ENCODE peak calls at places on chromosomes 13 and 19, in seven cellular contexts. O, T, Y, G, A, K and U are unnamed samples. For H3K4me1, the result is how much of the 10 kb centered on the place peaks cover.

GRCh38 chr13:90824027-90824426 is 523.5 kb upstream of the MIR17HG start:
- DNase-seq in K (no peak), Y (no peak), O (no peak), G (no peak), A (no peak), T (no peak), U (no peak)

GRCh38 chr19:1624458-1624857 is 19.2 kb upstream of the UQCR11 start:
- DNase-seq in Y (peak), T (peak), G (peak), K (peak), A (no peak), O (peak), U (peak)

GRCh38 chr13:51811046-51811445 is 7.1 kb upstream of the DHRS12 start:
- DNase-seq in K (no peak), O (no peak), Y (no peak), A (no peak), G (no peak), T (no peak), U (no peak)

GRCh38 chr13:20128459-20128927 is 32.4 kb downstream of the GJA3 start:
- DNase-seq in O (no peak), T (no peak), K (peak), A (no peak), G (no peak), Y (peak), U (peak)

GRCh38 chr13:95535243-95535642 is 17.3 kb upstream of the CLDN10 start:
- DNase-seq in K (no peak), Y (peak), O (no peak), G (no peak), T (no peak), A (no peak), U (no peak)

GRCh38 chr13:37700887-37701286 is 102.3 kb upstream of the POSTN start:
- DNase-seq in T (no peak), O (no peak), Y (no peak), K (no peak), G (no peak), A (no peak), U (no peak)

GRCh38 chr19:38277549-38277948 is 13.2 kb downstream of the SPINT2 start:
- DNase-seq in K (no peak), Y (no peak), A (no peak), O (no peak), G (no peak), T (no peak), U (no peak)

GRCh38 chr13:39484506-39485313 is 118.3 kb downstream of the LHFPL6 start:
- DNase-seq in G (no peak), A (no peak), T (no peak), O (no peak), Y (no peak), K (no peak), U (no peak)

GRCh38 chr19:17618919-17619318 is 63.5 kb downstream of the COLGALT1 start:
- DNase-seq in Y (no peak), K (no peak), A (no peak), O (no peak), G (no peak), T (no peak), U (no peak)

GRCh38 chr19:15195381-15195964 is 5.3 kb downstream of the NOTCH3 start:
- DNase-seq in T (no peak), O (peak), K (peak), Y (peak), G (no peak), A (peak), U (peak)

GRCh38 chr13:113798200-113798811 is 39.3 kb downstream of the TMEM255B start:
- DNase-seq in Y (no peak), K (no peak), G (no peak), T (no peak), O (no peak), A (no peak), U (no peak)

GRCh38 chr19:31532034-31532433 is 182.8 kb upstream of the TSHZ3 start:
- DNase-seq in Y (no peak), O (no peak), A (no peak), K (no peak), G (no peak), T (no peak), U (no peak)

GRCh38 chr19:10891360-10892108 is 20.2 kb downstream of the CARM1 start:
- DNase-seq in G (no peak), O (no peak), Y (peak), T (no peak), A (no peak), K (no peak), U (peak)

GRCh38 chr19:53908106-53908932 is 759 bp upstream of the CACNG7 start:
- DNase-seq in O (no peak), A (no peak), T (no peak), G (no peak), K (peak), Y (peak), U (peak)

GRCh38 chr19:14614099-14614412 is 31.2 kb downstream of the CLEC17A start:
- DNase-seq in Y (no peak), A (no peak), K (no peak), O (no peak), T (no peak), G (no peak), U (no peak)

DNA sequence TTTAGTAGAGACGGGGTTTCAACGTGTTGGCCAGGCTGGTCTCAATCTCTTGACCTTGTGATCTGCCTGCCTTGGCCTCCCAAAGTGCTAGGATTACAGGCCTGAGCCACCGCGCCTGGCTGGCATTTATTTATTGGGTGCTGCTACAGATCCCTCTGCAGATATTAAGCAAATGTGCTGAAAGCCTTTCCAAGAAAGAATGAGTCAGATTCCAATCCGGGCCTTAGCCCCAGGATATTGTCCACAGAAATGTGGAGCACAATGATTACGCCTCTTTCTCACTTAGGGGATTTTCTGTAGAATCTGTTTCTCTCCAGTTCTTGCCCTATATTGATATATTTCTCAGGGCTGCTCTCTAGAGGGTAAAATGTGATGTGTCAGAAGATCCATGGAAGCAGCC is 24.7 kb upstream of the IGFL4 start:
- DNase-seq in A (no peak), Y (no peak), G (no peak), T (no peak), O (no peak), K (no peak), U (no peak)
- H3K27ac ChIP-seq in A (no peak), Y (no peak), G (no peak), T (no peak), O (no peak), K (no peak), U (no peak)

GRCh38 chr13:41917641-41918040 is 43.3 kb downstream of the VWA8 start:
- DNase-seq in O (no peak), A (no peak), G (no peak), T (no peak), Y (no peak), K (no peak), U (no peak)

GRCh38 chr13:41919031-41919740 is 41.7 kb downstream of the VWA8 start:
- DNase-seq in T (no peak), K (no peak), G (no peak), A (no peak), O (no peak), Y (no peak), U (no peak)

GRCh38 chr13:41916173-41916954 is 44.5 kb downstream of the VWA8 start:
- DNase-seq in A (no peak), T (peak), G (no peak), O (no peak), Y (peak), K (no peak), U (no peak)

GRCh38 chr13:41915096-41915495 is 45.8 kb downstream of the VWA8 start:
- DNase-seq in A (no peak), K (no peak), O (no peak), G (no peak), T (no peak), Y (no peak), U (no peak)

GRCh38 chr13:41919741-41920487 is 41.0 kb downstream of the VWA8 start:
- DNase-seq in T (no peak), Y (no peak), A (no peak), G (no peak), K (no peak), O (no peak), U (no peak)
- H3K4me1 ChIP-seq in T (under half), Y (under half), A (under half), G (under half), K (under half), O (under half), U (under half)

GRCh38 chr13:41007359-41008118 is 11.6 kb downstream of the ELF1 start:
- DNase-seq in Y (no peak), T (no peak), K (peak), A (no peak), G (no peak), O (no peak), U (no peak)

GRCh38 chr13:41006296-41006695 is 12.8 kb downstream of the ELF1 start:
- DNase-seq in T (no peak), Y (no peak), O (no peak), G (no peak), K (no peak), A (no peak), U (no peak)

GRCh38 chr13:41005709-41006108 is 13.4 kb downstream of the ELF1 start:
- DNase-seq in Y (no peak), O (no peak), K (no peak), T (no peak), G (no peak), A (no peak), U (no peak)

GRCh38 chr13:41006951-41007350 is 12.2 kb downstream of the ELF1 start:
- DNase-seq in O (no peak), A (no peak), K (no peak), G (no peak), Y (no peak), T (no peak), U (no peak)

GRCh38 chr13:41004875-41005693 is 14.0 kb downstream of the ELF1 start:
- DNase-seq in T (peak), O (no peak), G (no peak), Y (no peak), K (no peak), A (no peak), U (no peak)
- H3K27ac ChIP-seq in T (no peak), O (no peak), G (peak), Y (peak), K (no peak), A (no peak), U (peak)

GRCh38 chr19:50433201-50434180 is 799 bp downstream of the MYBPC2 start:
- DNase-seq in A (no peak), O (no peak), T (no peak), Y (no peak), K (no peak), G (no peak), U (no peak)
- H3K4me1 ChIP-seq in A (under half), O (under half), T (under half), Y (under half), K (under half), G (under half), U (under half)

GRCh38 chr13:98326274-98326673 is 149.2 kb upstream of the RNF113B start:
- DNase-seq in A (no peak), O (no peak), T (no peak), K (no peak), Y (no peak), G (no peak), U (no peak)

GRCh38 chr13:98327326-98328314 is 150.6 kb upstream of the RNF113B start:
- DNase-seq in K (peak), Y (peak), T (no peak), A (no peak), G (no peak), O (no peak), U (no peak)

GRCh38 chr13:98328511-98328910 is 151.4 kb upstream of the RNF113B start:
- DNase-seq in K (peak), G (no peak), Y (no peak), O (no peak), T (no peak), A (no peak), U (no peak)

GRCh38 chr13:98324105-98324504 is 147.0 kb upstream of the RNF113B start:
- DNase-seq in O (peak), A (no peak), K (no peak), G (no peak), T (no peak), Y (no peak), U (no peak)

GRCh38 chr13:98325724-98326123 is 148.7 kb upstream of the RNF113B start:
- DNase-seq in T (no peak), G (no peak), O (no peak), A (no peak), K (no peak), Y (no peak), U (no peak)
- H3K27ac ChIP-seq in T (no peak), G (no peak), O (no peak), A (no peak), K (peak), Y (peak), U (no peak)

GRCh38 chr19:3475449-3475848 is 4.9 kb downstream of the SMIM24 start:
- DNase-seq in O (no peak), T (no peak), G (no peak), A (no peak), Y (no peak), K (no peak), U (no peak)

GRCh38 chr19:3477506-3477905 is 2.8 kb downstream of the SMIM24 start:
- DNase-seq in G (no peak), K (no peak), A (no peak), Y (no peak), O (no peak), T (no peak), U (no peak)

GRCh38 chr19:3474614-3475013 is 5.7 kb downstream of the SMIM24 start:
- DNase-seq in A (no peak), O (no peak), K (no peak), G (no peak), Y (no peak), T (no peak), U (no peak)

GRCh38 chr19:3478409-3479176 is 1.7 kb downstream of the SMIM24 start:
- DNase-seq in T (peak), A (no peak), O (peak), K (no peak), Y (no peak), G (no peak), U (no peak)

GRCh38 chr19:3476830-3477229 is 3.5 kb downstream of the SMIM24 start:
- DNase-seq in K (no peak), O (peak), T (no peak), A (no peak), G (no peak), Y (no peak), U (no peak)
- H3K4me1 ChIP-seq in K (under half), O (under half), T (under half), A (under half), G (under half), Y (under half), U (under half)